ENCODE peak calls at places on chromosomes 11 and 22, in ten cellular contexts. E is uterus, O is GM23338, K is IMR-90, C is upper lobe of right lung, P is fibroblast of the aortic adventitia, G is adrenal gland, J is breast epithelium, W is SK-N-SH, F is AG10803. D is an unnamed sample.

GRCh38 chr22:24367841-24368240 is 59.6 kb upstream of the ADORA2A start:
- DNase-seq in K (peak; percentile 42), P (peak; percentile 66), F (peak; percentile 59), J (no peak), O (no peak), G (no peak), C (no peak), W (no peak), E (no peak), D (peak; percentile 18)

GRCh38 chr11:67311556-67312082 is 8.3 kb downstream of the SSH3 start:
- DNase-seq in E (no peak), K (no peak), J (no peak), P (no peak), C (peak; percentile 61), O (no peak), G (no peak), F (no peak), W (no peak), D (no peak)

GRCh38 chr11:38019072-38019775 is 1421.2 kb upstream of the RAG2 start:
- DNase-seq in W (no peak), J (no peak), G (no peak), C (no peak), F (no peak), K (no peak), P (no peak), E (no peak), O (peak; percentile 20), D (no peak)

GRCh38 chr11:96228472-96228871 is 114.5 kb downstream of the MAML2 start:
- DNase-seq in C (no peak), F (peak; percentile 86), G (peak; percentile 72), J (no peak), W (no peak), K (peak; percentile 96), E (peak; percentile 67), P (peak; percentile 96), O (no peak), D (peak; percentile 88)

GRCh38 chr11:116930177-116930576 is 92.8 kb upstream of the APOA1 start:
- DNase-seq in E (no peak), J (no peak), F (peak; percentile 15), P (peak; percentile 57), K (peak; percentile 40), W (no peak), G (no peak), C (no peak), O (peak; percentile 39), D (peak; percentile 32)

GRCh38 chr11:68690671-68691401 is 6.5 kb downstream of the GAL start:
- DNase-seq in E (no peak), G (no peak), W (no peak), F (no peak), P (no peak), O (no peak), C (no peak), J (no peak), K (no peak), D (no peak)

GRCh38 chr22:36415415-36416168 is 27.8 kb upstream of the MYH9 start:
- DNase-seq in E (no peak), P (no peak), G (no peak), J (no peak), K (no peak), C (no peak), W (no peak), O (peak; percentile 41), F (no peak), D (peak; percentile 16)

GRCh38 chr22:38831166-38831945 is 12.5 kb downstream of the NPTXR start:
- DNase-seq in G (no peak), O (no peak), C (peak; percentile 64), E (no peak), F (peak; percentile 70), P (peak; percentile 42), W (no peak), K (peak; percentile 60), J (no peak), D (peak; percentile 82)

GRCh38 chr11:13415201-13415600 is 47.8 kb downstream of the BTBD10 start:
- DNase-seq in J (no peak), P (no peak), F (no peak), C (no peak), O (no peak), K (no peak), E (no peak), G (no peak), W (no peak), D (peak; percentile 4)

GRCh38 chr22:17366830-17367229 is 2.4 kb upstream of the CECR2 start:
- DNase-seq in C (no peak), J (no peak), O (peak; percentile 87), F (no peak), K (no peak), W (peak; percentile 37), E (peak; percentile 38), P (no peak), G (no peak), D (no peak)
- TF ChIP-seq CTCF in C (peak; percentile 24), J (no peak), O (peak; percentile 63), F (no peak), K (no peak), W (no peak), E (no peak), P (no peak), G (no peak), D (peak; percentile 12)

DNA sequence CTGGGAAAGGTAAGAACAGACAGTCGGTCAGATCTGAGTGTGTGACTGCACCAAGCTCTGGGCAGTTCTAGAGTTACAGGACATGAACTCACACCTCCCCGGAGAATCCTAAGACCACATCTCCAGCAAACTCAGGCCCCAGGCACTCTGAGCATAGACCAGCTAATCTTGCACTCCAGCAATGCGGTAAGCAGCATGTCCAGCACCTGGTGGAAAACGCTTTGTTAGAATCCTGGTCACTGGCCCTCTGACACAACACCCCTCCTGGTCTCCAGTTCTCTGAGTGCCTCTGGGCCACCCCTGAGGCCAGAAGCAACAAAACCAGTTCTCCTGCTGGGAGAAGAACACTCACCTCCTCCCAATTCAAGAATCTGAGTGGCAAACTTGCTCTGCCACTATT is 82.7 kb upstream of the TMEM45B start:
- DNase-seq in F (no peak), E (no peak), C (no peak), J (no peak), P (no peak), O (no peak), K (no peak), W (no peak), G (no peak), D (no peak)
- H3K4me3 ChIP-seq in F (no peak overlapping the region), E (no peak overlapping the region), C (no peak overlapping the region), J (no peak overlapping the region), P (no peak overlapping the region), O (no peak overlapping the region), K (no peak overlapping the region), W (no peak overlapping the region), G (no peak overlapping the region), D (no peak overlapping the region)

DNA sequence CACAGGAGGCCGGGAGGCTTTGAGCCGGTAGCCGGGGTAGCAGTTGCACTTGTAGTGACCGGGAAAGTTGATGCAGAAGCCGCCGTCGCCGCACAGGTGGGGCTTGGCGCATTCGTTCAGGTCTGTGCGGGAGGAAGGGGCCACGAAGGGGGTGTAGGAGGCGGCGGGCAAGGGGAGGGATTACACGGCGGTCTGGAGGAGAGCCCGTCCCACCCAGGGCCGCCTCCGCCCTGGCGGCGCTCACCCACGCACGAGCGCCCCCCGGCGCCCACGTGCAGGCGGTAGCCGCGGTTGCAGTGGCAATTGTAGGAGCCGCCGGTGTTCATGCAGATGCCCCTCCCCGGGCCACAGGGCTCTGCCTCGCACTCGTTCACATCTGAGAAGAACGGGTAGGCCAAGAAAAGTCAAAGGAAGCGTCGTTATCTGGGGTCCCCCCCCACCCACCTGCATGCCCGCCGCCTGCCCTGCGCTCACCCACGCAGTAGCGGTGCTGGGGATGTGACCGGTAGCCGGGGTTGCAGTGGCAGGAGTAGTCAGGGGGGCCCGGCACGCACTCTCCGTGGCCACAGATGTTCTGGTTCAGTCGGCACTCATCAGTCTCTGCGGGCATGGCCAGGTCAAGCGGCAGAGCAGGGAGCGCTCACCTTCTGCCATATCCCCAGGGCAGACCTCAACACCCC is 10.6 kb downstream of the LTBP3 start:
- DNase-seq in E (no peak), P (no peak), O (peak; percentile 54), F (no peak), C (no peak), J (no peak), K (no peak), G (no peak), W (no peak), D (no peak)
- TF ChIP-seq CTCF in E (no peak), P (no peak), O (peak; percentile 69), F (no peak), C (no peak), J (no peak), K (no peak), G (no peak), W (no peak), D (no peak)

GRCh38 chr11:1128333-1129142 is 29.2 kb upstream of the MUC5AC start:
- DNase-seq in O (no peak), G (peak; percentile 13), W (peak; percentile 23), J (peak; percentile 45), E (no peak), C (peak; percentile 60), K (no peak), F (no peak), P (no peak), D (no peak)

GRCh38 chr11:1127664-1128162 is 30.0 kb upstream of the MUC5AC start:
- DNase-seq in W (peak; percentile 13), C (no peak), O (no peak), P (no peak), F (no peak), G (no peak), J (no peak), E (no peak), K (no peak), D (no peak)

GRCh38 chr11:1130276-1131032 is 27.3 kb upstream of the MUC5AC start:
- DNase-seq in J (peak; percentile 43), F (no peak), G (peak; percentile 3), K (no peak), E (no peak), C (no peak), O (no peak), P (no peak), W (peak; percentile 29), D (no peak)

GRCh38 chr11:1129666-1130160 is 28.0 kb upstream of the MUC5AC start:
- DNase-seq in P (no peak), J (no peak), G (peak; percentile 4), W (peak; percentile 14), F (no peak), E (no peak), O (no peak), K (no peak), C (no peak), D (no peak)

DNA sequence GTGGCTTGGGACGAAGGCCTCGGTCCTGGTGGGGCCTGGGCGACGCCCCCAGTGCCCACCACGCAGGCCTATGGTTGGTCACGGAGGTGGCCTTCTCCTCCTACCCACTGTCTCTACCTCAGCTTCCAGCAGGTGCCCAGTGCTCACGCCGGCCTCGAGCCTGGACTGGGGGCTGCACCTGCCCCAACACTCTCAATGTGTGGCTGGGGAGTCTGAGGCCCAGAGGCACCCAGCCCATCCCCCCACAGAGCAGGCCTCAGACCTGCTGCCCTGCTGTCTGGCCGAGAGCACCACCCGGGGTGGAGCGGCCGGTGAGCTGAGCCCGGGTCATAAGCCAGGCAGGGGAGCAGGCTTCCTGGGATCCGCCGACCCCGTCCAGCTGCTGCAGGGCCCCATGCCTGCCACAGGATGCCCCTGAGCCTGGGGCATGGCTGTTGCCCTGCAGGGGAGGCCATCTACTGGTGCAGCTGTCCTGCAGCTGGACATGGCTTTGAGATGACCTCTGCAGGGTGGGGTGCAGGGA is 28.5 kb upstream of the MUC5AC start:
- DNase-seq in E (no peak), C (no peak), F (no peak), G (peak; percentile 6), W (peak; percentile 33), O (no peak), K (no peak), J (no peak), P (no peak), D (no peak)
- H3K4me3 ChIP-seq in E (no peak overlapping the region), C (no peak overlapping the region), F (no peak overlapping the region), G (no peak overlapping the region), W (no peak overlapping the region), O (no peak overlapping the region), K (no peak overlapping the region), J (no peak overlapping the region), P (no peak overlapping the region), D (no peak overlapping the region)